ENCODE peak calls at places on chromosomes 4 and X, in five cellular contexts. F is breast epithelium, C is neural progenitor cell, G is tibial nerve, H is psoas muscle. V is an unnamed sample. For H3K27me3, the result is how much of the 10 kb centered on the place peaks cover.

GRCh38 chr4:37758226-37758625 is 68.3 kb upstream of the PGM2 start:
- DNase-seq in F (no peak), C (no peak), G (no peak), H (no peak), V (no peak)

GRCh38 chr4:154076921-154077320 is 288.0 kb upstream of the SFRP2 start:
- DNase-seq in F (no peak), C (no peak), G (no peak), H (no peak), V (no peak)

GRCh38 chr4:82380344-82380743 is 6.6 kb upstream of the HNRNPD start:
- DNase-seq in F (peak), C (no peak), G (no peak), H (peak), V (no peak)

GRCh38 chr4:70613893-70614572 is 14.5 kb upstream of the ENAM start:
- DNase-seq in F (no peak), C (no peak), G (no peak), H (no peak), V (no peak)

GRCh38 chr4:34422472-34422871 is 1821.8 kb downstream of the ARAP2 start:
- DNase-seq in F (no peak), C (peak), G (no peak), H (no peak), V (no peak)

GRCh38 chr4:52932586-52933482 is 70.7 kb downstream of the RASL11B start:
- DNase-seq in F (no peak), C (no peak), G (no peak), H (no peak), V (no peak)

GRCh38 chr4:147198411-147199051 is 252.9 kb upstream of the TTC29 start:
- DNase-seq in F (no peak), C (peak), G (no peak), H (no peak), V (no peak)

GRCh38 chr4:134727696-134728095 is 526.1 kb upstream of the PABPC4L start:
- DNase-seq in F (no peak), C (peak), G (no peak), H (no peak), V (no peak)

GRCh38 chr4:120555058-120555457 is 367.5 kb downstream of the PRDM5 start:
- DNase-seq in F (no peak), C (no peak), G (no peak), H (no peak), V (no peak)

GRCh38 chr4:149896428-149896827 is 80.8 kb upstream of the IQCM start:
- DNase-seq in F (no peak), C (peak), G (no peak), H (no peak), V (no peak)

GRCh38 chr4:23903859-23904438 is 14.1 kb upstream of the PPARGC1A start:
- DNase-seq in F (no peak), C (no peak), G (peak), H (no peak), V (no peak)

GRCh38 chr4:127622923-127623754 is 9.6 kb upstream of the INTU start:
- DNase-seq in F (no peak), C (peak), G (no peak), H (peak), V (no peak)

GRCh38 chr4:9898596-9899345 is 117.3 kb downstream of the DRD5 start:
- DNase-seq in F (no peak), C (peak), G (no peak), H (no peak), V (no peak)

GRCh38 chrX:2497961-2498780 is 2.6 kb downstream of the DHRSX start:
- DNase-seq in F (no peak), C (no peak), G (no peak), H (no peak), V (no peak)

DNA sequence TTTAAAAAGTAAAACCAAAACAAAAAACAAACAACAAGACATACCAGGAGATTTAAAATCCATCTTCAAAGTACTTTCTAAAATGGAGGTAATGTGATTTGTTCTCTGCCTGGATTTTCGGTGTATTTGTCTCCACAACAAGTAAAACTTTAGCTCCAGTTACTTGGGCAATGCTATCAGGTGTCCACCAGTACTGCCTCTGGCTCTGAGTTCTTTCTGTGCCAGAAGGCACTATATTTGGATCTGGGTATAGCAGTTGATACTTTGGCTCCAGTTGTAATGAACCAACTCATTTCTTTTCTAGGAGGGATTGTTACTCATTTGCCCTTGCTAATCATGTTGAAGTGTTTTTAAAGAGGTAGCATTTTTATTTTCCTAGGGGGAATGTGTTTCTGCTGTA is 9.5 kb upstream of the PDLIM5 start:
- DNase-seq in F (no peak), C (no peak), G (no peak), H (no peak), V (no peak)
- H3K27me3 ChIP-seq in F (under half), C (under half), G (under half), H (under half), V (under half)

GRCh38 chr4:4227510-4228355 is 1.0 kb upstream of the OTOP1 start:
- DNase-seq in F (no peak), C (no peak), G (no peak), H (no peak), V (no peak)
- H3K27me3 ChIP-seq in F (under half), C (half or more), G (half or more), H (half or more), V (half or more)

GRCh38 chrX:53317365-53318069 is 36.1 kb upstream of the IQSEC2 start:
- DNase-seq in F (no peak), C (peak), G (peak), H (peak), V (no peak)
- H3K27me3 ChIP-seq in F (half or more), C (half or more), G (half or more), H (under half), V (under half)

DNA sequence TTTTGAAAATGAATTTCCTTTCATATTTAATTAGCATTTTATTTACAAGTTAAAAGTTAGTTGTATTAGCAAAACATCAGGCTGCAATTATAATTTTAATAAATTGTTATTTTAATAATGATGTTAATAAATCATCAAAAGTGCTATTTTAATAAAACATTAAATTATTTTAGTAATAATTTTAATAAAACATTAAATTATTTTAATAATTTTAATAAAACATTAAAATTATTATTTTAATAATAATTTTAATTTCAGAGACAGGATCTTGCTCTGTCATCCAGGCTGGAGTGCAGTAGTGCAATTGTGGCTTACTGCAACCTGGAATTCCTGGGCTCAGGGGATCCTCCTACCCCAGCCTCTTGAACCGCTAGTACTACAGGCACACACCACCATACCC is 10.8 kb downstream of the RAP2C start:
- DNase-seq in F (no peak), C (no peak), G (no peak), H (no peak), V (no peak)
- H3K27me3 ChIP-seq in F (under half), C (under half), G (under half), H (under half), V (under half)

GRCh38 chrX:630922-631496 is 418 bp downstream of the SHOX start:
- DNase-seq in F (no peak), C (peak), G (no peak), H (no peak), V (no peak)

GRCh38 chrX:632391-633042 is 1.9 kb downstream of the SHOX start:
- DNase-seq in F (no peak), C (peak), G (no peak), H (no peak), V (no peak)

GRCh38 chrX:629230-630006 is 1.2 kb upstream of the SHOX start:
- DNase-seq in F (no peak), C (peak), G (no peak), H (no peak), V (peak)

GRCh38 chrX:627995-628394 is 2.6 kb upstream of the SHOX start:
- DNase-seq in F (no peak), C (no peak), G (no peak), H (no peak), V (no peak)

DNA sequence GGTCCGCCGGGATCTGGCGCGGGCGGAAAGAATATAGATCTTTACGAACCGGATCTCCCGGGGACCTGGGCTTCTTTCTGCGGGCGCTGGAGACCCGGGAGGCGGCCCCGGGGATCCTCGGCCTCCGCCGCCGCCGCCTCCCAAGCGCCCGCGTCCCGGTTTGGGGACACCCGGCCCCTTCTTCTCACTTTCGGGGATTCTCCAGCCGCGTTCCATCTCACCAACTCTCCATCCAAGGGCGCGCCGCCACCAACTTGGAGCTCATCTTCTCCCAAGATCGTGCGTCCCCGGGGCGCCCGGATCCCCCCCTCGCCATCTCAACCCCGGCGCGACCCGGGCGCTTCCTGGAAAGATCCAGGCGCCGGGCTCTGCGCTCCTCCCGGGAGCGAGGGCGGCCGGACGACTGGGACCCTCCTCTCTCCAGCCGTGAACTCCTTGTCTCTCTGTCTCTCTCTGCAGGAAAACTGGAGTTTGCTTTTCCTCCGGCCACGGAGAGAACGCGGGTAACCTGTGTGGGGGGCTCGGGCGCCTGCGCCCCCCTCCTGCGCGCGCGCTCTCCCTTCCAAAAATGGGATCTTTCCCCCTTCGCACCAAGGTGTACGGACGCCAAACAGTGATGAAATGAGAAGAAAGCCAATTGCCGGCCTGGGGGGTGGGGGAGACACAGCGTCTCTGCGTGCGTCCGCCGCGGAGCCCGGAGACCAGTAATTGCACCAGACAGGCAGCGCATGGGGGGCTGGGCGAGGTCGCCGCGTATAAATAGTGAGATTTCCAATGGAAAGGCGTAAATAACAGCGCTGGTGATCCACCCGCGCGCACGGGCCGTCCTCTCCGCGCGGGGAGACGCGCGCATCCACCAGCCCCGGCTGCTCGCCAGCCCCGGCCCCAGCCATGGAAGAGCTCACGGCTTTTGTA is at the start of gene SHOX:
- DNase-seq in F (no peak), C (peak), G (no peak), H (no peak), V (peak)
- H3K27me3 ChIP-seq in F (half or more), C (half or more), G (half or more), H (half or more), V (half or more)

GRCh38 chr4:123405212-123405856 is 8.7 kb downstream of the SPRY1 start:
- DNase-seq in F (no peak), C (no peak), G (no peak), H (no peak), V (no peak)
- H3K27me3 ChIP-seq in F (under half), C (under half), G (under half), H (under half), V (under half)

DNA sequence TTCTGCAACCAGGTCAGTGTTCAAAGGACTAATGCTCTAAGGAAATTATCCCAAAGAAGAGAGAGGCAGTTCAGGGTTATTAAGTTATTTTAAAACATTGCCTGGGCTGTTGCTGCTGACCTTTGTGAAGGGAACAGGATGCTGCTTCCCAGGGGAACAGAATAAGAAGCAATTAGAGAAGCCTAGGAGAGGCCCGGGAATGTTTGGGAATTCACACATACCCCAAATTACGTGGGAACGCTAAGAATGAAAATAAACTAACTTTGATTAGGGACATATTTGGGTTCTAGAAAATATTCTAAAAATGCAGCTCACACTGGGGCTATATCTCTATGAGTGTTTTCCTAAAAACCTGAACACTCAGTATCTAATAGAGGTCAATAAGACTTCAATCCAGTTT is 243.1 kb upstream of the FTHL17 start:
- DNase-seq in F (no peak), C (no peak), G (no peak), H (no peak), V (no peak)
- H3K27me3 ChIP-seq in F (under half), C (under half), G (under half), H (under half), V (under half)

GRCh38 chrX:109511113-109511512 is 25.5 kb upstream of the NXT2 start:
- DNase-seq in F (no peak), C (no peak), G (no peak), H (no peak), V (no peak)
- H3K27me3 ChIP-seq in F (under half), C (under half), G (under half), H (under half), V (under half)

GRCh38 chrX:66914082-66914481 is 275.2 kb upstream of the EDA2R start:
- DNase-seq in F (no peak), C (peak), G (no peak), H (no peak), V (no peak)

GRCh38 chrX:66915893-66916292 is 277.0 kb upstream of the EDA2R start:
- DNase-seq in F (no peak), C (peak), G (no peak), H (no peak), V (no peak)

DNA sequence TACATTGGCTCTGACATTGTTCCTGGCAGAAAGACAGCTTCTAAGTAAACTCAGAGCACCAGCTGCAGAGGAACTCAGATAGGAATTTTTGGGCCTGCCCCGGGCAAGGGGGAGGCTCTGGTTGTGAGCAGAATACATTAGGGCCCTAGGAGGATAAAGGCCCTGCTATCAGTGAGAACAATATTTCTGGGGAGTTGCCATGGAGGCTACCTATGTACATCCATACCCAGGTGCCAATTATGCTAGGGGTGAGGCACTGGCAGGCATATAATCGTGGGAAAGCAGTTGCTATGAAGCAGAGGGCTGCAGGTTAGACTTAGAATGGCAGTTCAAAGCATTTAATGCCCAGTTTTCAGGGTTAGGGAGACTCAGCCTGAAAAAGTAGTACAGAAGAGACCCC is 273.5 kb upstream of the EDA2R start:
- DNase-seq in F (no peak), C (no peak), G (no peak), H (no peak), V (no peak)
- H3K27me3 ChIP-seq in F (under half), C (under half), G (under half), H (under half), V (under half)